ENCODE peak calls at places on chromosome 21, in five cellular contexts. E is stromal cell of bone marrow, H is ELR, F is AML-193, C is SIG-M5. A is an unnamed sample.

GRCh38 chr21:16420086-16420724 is 690.4 kb downstream of the USP25 start:
- DNase-seq in F (no peak), C (no peak), H (no peak), E (peak), A (no peak)

GRCh38 chr21:33514234-33514633 is 22.7 kb upstream of the DNAJC28 start:
- DNase-seq in C (no peak), E (peak), H (no peak), F (no peak), A (peak)

GRCh38 chr21:17270234-17270633 is 242.6 kb upstream of the CXADR start:
- DNase-seq in E (peak), F (peak), H (peak), C (peak), A (peak)

GRCh38 chr21:41923641-41924342 is 30.0 kb downstream of the C2CD2 start:
- DNase-seq in C (no peak), E (peak), H (no peak), F (no peak), A (no peak)

GRCh38 chr21:36155603-36156338 is 853 bp upstream of the DOP1B start:
- DNase-seq in C (no peak), F (no peak), H (no peak), E (no peak), A (no peak)

GRCh38 chr21:16072692-16073091 is 342.9 kb downstream of the USP25 start:
- DNase-seq in F (no peak), H (peak), C (no peak), E (peak), A (peak)

GRCh38 chr21:26674324-26674723 is 101.2 kb upstream of the CYYR1 start:
- DNase-seq in C (no peak), F (no peak), H (no peak), E (no peak), A (no peak)

GRCh38 chr21:40173833-40174232 is 306.6 kb downstream of the PCP4 start:
- DNase-seq in C (no peak), H (no peak), F (no peak), E (no peak), A (no peak)

GRCh38 chr21:18743523-18743922 is 339.9 kb upstream of the TMPRSS15 start:
- DNase-seq in H (no peak), F (no peak), E (no peak), C (no peak), A (no peak)

GRCh38 chr21:42609806-42610205 is 43.6 kb upstream of the PDE9A start:
- DNase-seq in C (no peak), E (no peak), H (no peak), F (no peak), A (no peak)

GRCh38 chr21:25507522-25507921 is 99.8 kb downstream of the MRPL39 start:
- DNase-seq in C (no peak), H (peak), E (no peak), F (no peak), A (no peak)

GRCh38 chr21:36482673-36483072 is 2.8 kb upstream of the CLDN14 start:
- DNase-seq in F (no peak), E (no peak), C (no peak), H (no peak), A (no peak)

GRCh38 chr21:31900121-31900895 is 27.5 kb downstream of the HUNK start:
- DNase-seq in F (no peak), H (no peak), C (no peak), E (no peak), A (no peak)

GRCh38 chr21:33292724-33293123 is 26.6 kb downstream of the IL10RB start:
- DNase-seq in C (no peak), E (no peak), H (no peak), F (no peak), A (no peak)

GRCh38 chr21:42061195-42061865 is 9.8 kb upstream of the UMODL1 start:
- DNase-seq in F (peak), C (peak), H (no peak), E (no peak), A (no peak)

GRCh38 chr21:46661627-46662366 is 26.3 kb downstream of the PRMT2 start:
- DNase-seq in F (no peak), H (no peak), E (no peak), C (no peak), A (no peak)

GRCh38 chr21:45234906-45235305 is 52.8 kb downstream of the POFUT2 start:
- DNase-seq in H (no peak), F (no peak), C (no peak), E (no peak), A (no peak)

GRCh38 chr21:44779417-44780139 is 22.0 kb downstream of the UBE2G2 start:
- DNase-seq in C (no peak), H (no peak), F (no peak), E (no peak), A (no peak)

GRCh38 chr21:33434770-33435360 is 31.7 kb downstream of the IFNGR2 start:
- DNase-seq in E (peak), C (peak), H (peak), F (peak), A (peak)

GRCh38 chr21:26127918-26128317 is 42.7 kb downstream of the APP start:
- DNase-seq in H (peak), F (no peak), E (peak), C (no peak), A (no peak)

GRCh38 chr21:35335951-35336446 is 286.9 kb upstream of the RUNX1 start:
- DNase-seq in C (no peak), F (no peak), E (no peak), H (no peak), A (no peak)

GRCh38 chr21:40658237-40658636 is 188.7 kb downstream of the DSCAM start:
- DNase-seq in E (no peak), H (no peak), C (no peak), F (no peak), A (no peak)

GRCh38 chr21:38645282-38645681 is 147.0 kb upstream of the ERG start:
- DNase-seq in C (no peak), F (no peak), E (peak), H (peak), A (peak)

GRCh38 chr21:34061983-34062382 is 11.4 kb upstream of the MRPS6 start:
- DNase-seq in F (no peak), E (no peak), H (peak), C (no peak), A (no peak)

GRCh38 chr21:36350282-36350910 is 30.4 kb downstream of the MORC3 start:
- DNase-seq in F (no peak), E (no peak), H (peak), C (no peak), A (peak)

A was measured in GM04504.